ENCODE peak calls at places on chromosomes 5 and 9, in ten cellular contexts. Q is upper lobe of left lung; F is nephron progenitor cell; R is NB4; S is CD4-positive, alpha-beta T cell; Y is AG04449; A is GM20000; T is kidney; N is heart right ventricle; O is cardiac fibroblast. C is an unnamed sample.

GRCh38 chr9:97405551-97405950 is 6.3 kb upstream of the TDRD7 start:
- DNase-seq in Q (no peak), T (no peak), R (no peak), F (no peak), S (no peak), Y (no peak), O (no peak), A (no peak), N (no peak), C (no peak)

GRCh38 chr9:122402403-122403268 is 31.8 kb downstream of the PTGS1 start:
- DNase-seq in S (no peak), O (peak), R (peak), Y (peak), T (no peak), Q (no peak), N (no peak), F (no peak), A (peak), C (no peak)

GRCh38 chr9:16241231-16241630 is 629.2 kb downstream of the BNC2 start:
- DNase-seq in T (no peak), Y (no peak), N (no peak), F (no peak), O (peak), Q (no peak), A (no peak), S (no peak), R (no peak), C (no peak)

GRCh38 chr5:61332369-61332745 is 299 bp downstream of the ZSWIM6 start:
- DNase-seq in Y (no peak), F (no peak), T (peak), Q (peak), R (peak), A (peak), N (peak), O (peak), S (peak), C (no peak)

GRCh38 chr5:67887648-67888047 is 327.9 kb upstream of the PIK3R1 start:
- DNase-seq in T (no peak), A (no peak), F (no peak), N (no peak), Q (no peak), S (no peak), O (no peak), Y (no peak), R (peak), C (no peak)

GRCh38 chr5:83991566-83992224 is 271.0 kb upstream of the HAPLN1 start:
- DNase-seq in A (no peak), F (no peak), Y (no peak), S (no peak), T (no peak), O (no peak), Q (no peak), R (no peak), N (no peak), C (no peak)

GRCh38 chr9:20508242-20508641 is 114.1 kb downstream of the MLLT3 start:
- DNase-seq in Q (no peak), Y (no peak), N (no peak), S (no peak), O (no peak), R (peak), F (no peak), A (peak), T (no peak), C (no peak)

GRCh38 chr5:89436464-89436863 is 553.5 kb upstream of the MEF2C start:
- DNase-seq in R (no peak), Q (no peak), S (no peak), O (no peak), T (no peak), N (no peak), A (no peak), F (no peak), Y (no peak), C (no peak)

GRCh38 chr9:73611072-73611471 is 459.4 kb downstream of the ANXA1 start:
- DNase-seq in S (no peak), F (no peak), Y (no peak), R (peak), Q (no peak), N (no peak), O (no peak), T (no peak), A (no peak), C (no peak)
- TF ChIP-seq CTCF in S (no peak), F (no peak), Y (no peak), R (no peak), Q (no peak), N (no peak), O (no peak), T (no peak), A (no peak), C (no peak)

GRCh38 chr9:106560540-106560939 is 302.4 kb upstream of the ZNF462 start:
- DNase-seq in N (no peak), T (no peak), R (peak), Y (no peak), O (no peak), A (no peak), S (no peak), Q (no peak), F (no peak), C (no peak)
- TF ChIP-seq CTCF in N (no peak), T (no peak), R (peak), Y (no peak), O (no peak), A (no peak), S (no peak), Q (no peak), F (peak), C (peak)

GRCh38 chr5:102869230-102869629 is 114.1 kb downstream of the PAM start:
- DNase-seq in N (no peak), Q (no peak), S (no peak), T (no peak), O (no peak), A (no peak), R (no peak), F (no peak), Y (no peak), C (no peak)
- TF ChIP-seq CTCF in N (no peak), Q (no peak), S (no peak), T (no peak), O (no peak), A (no peak), R (no peak), F (no peak), Y (no peak), C (no peak)

GRCh38 chr5:10607666-10608442 is 44.0 kb downstream of the ANKRD33B start:
- DNase-seq in N (no peak), O (peak), F (no peak), Q (peak), A (peak), Y (no peak), S (no peak), T (no peak), R (peak), C (no peak)
- TF ChIP-seq CTCF in N (peak), O (peak), F (no peak), Q (no peak), A (no peak), Y (no peak), S (no peak), T (peak), R (peak), C (peak)